ENCODE peak calls at places on chromosome 1, in four cellular contexts. A, H, Z and T are unnamed samples.

GRCh38 chr1:26799479-26800133 is 11.9 kb downstream of the PIGV start:
- DNase-seq in A (no peak), H (no peak), Z (no peak), T (no peak)

GRCh38 chr1:84724128-84724860 is 34.0 kb upstream of the SSX2IP start:
- DNase-seq in A (no peak), H (peak; percentile 40), Z (no peak), T (no peak)

GRCh38 chr1:227094249-227094966 is 154.3 kb downstream of the COQ8A start:
- DNase-seq in A (no peak), H (no peak), Z (no peak), T (no peak)

GRCh38 chr1:78682527-78682926 is 32.9 kb downstream of the IFI44 start:
- DNase-seq in A (no peak), H (no peak), Z (no peak), T (no peak)

GRCh38 chr1:177650947-177651346 is 318.9 kb downstream of the SEC16B start:
- DNase-seq in A (no peak), H (no peak), Z (no peak), T (no peak)

GRCh38 chr1:101257500-101258325 is 20.9 kb downstream of the S1PR1 start:
- DNase-seq in A (no peak), H (no peak), Z (no peak), T (no peak)

GRCh38 chr1:194279975-194280374 is 1093.6 kb upstream of the B3GALT2 start:
- DNase-seq in A (no peak), H (no peak), Z (no peak), T (no peak)

GRCh38 chr1:25550155-25550506 is 6.7 kb downstream of the LDLRAP1 start:
- DNase-seq in A (no peak), H (no peak), Z (no peak), T (no peak)

GRCh38 chr1:166383137-166383536 is 216.3 kb upstream of the FAM78B start:
- DNase-seq in A (no peak), H (no peak), Z (no peak), T (no peak)

GRCh38 chr1:209155556-209155955 is 428.0 kb upstream of the CAMK1G start:
- DNase-seq in A (no peak), H (no peak), Z (peak; percentile 11), T (no peak)

GRCh38 chr1:84223751-84224432 is 77.6 kb upstream of the SAMD13 start:
- DNase-seq in A (no peak), H (no peak), Z (no peak), T (no peak)

GRCh38 chr1:81802601-81803422 is 2.1 kb downstream of the ADGRL2 start:
- DNase-seq in A (peak; percentile 61), H (peak; percentile 77), Z (peak; percentile 83), T (no peak)

GRCh38 chr1:38835230-38835827 is 24.2 kb downstream of the RRAGC start:
- DNase-seq in A (no peak), H (peak; percentile 68), Z (peak; percentile 89), T (no peak)

GRCh38 chr1:1026599-1027413 is 6.9 kb downstream of the AGRN start:
- DNase-seq in A (no peak), H (no peak), Z (no peak), T (no peak)

GRCh38 chr1:228332797-228333738 is 73.6 kb downstream of the TRIM11 start:
- DNase-seq in A (no peak), H (no peak), Z (no peak), T (no peak)

GRCh38 chr1:234734412-234734835 is 124.4 kb upstream of the IRF2BP2 start:
- DNase-seq in A (no peak), H (no peak), Z (no peak), T (no peak)

GRCh38 chr1:223827193-223827663 is 18.5 kb downstream of the TP53BP2 start:
- DNase-seq in A (no peak), H (no peak), Z (no peak), T (no peak)

GRCh38 chr1:223223091-223223995 is 80.3 kb upstream of the TLR5 start:
- DNase-seq in A (no peak), H (no peak), Z (no peak), T (no peak)

GRCh38 chr1:213357403-213357802 is 306.4 kb downstream of the RPS6KC1 start:
- DNase-seq in A (no peak), H (no peak), Z (no peak), T (no peak)

GRCh38 chr1:85623061-85623471 is 42.5 kb downstream of the CCN1 start:
- DNase-seq in A (no peak), H (no peak), Z (no peak), T (no peak)

GRCh38 chr1:212915245-212916091 is 34.9 kb upstream of the VASH2 start:
- DNase-seq in A (no peak), H (peak; percentile 20), Z (peak; percentile 52), T (peak; percentile 72)

GRCh38 chr1:221751267-221751887 is 9.5 kb upstream of the DUSP10 start:
- DNase-seq in A (no peak), H (no peak), Z (no peak), T (no peak)

GRCh38 chr1:171083222-171083621 is 7.5 kb upstream of the FMO3 start:
- DNase-seq in A (no peak), H (no peak), Z (no peak), T (no peak)

GRCh38 chr1:177119311-177119710 is 45.2 kb downstream of the ASTN1 start:
- DNase-seq in A (no peak), H (no peak), Z (peak; percentile 26), T (no peak)

GRCh38 chr1:14055442-14056225 is 355.6 kb downstream of the PRDM2 start:
- DNase-seq in A (no peak), H (no peak), Z (no peak), T (no peak)

GRCh38 chr1:175127565-175127964 is 59.9 kb downstream of the TNN start:
- DNase-seq in A (no peak), H (no peak), Z (no peak), T (no peak)

GRCh38 chr1:244020086-244020485 is 31.0 kb upstream of the ZBTB18 start:
- DNase-seq in A (no peak), H (no peak), Z (no peak), T (no peak)

GRCh38 chr1:241411776-241412338 is 54.9 kb upstream of the RGS7 start:
- DNase-seq in A (no peak), H (no peak), Z (no peak), T (no peak)

GRCh38 chr1:65319754-65320153 is 10.4 kb downstream of the DNAJC6 start:
- DNase-seq in A (no peak), H (no peak), Z (no peak), T (no peak)

GRCh38 chr1:245118066-245118465 is 36.7 kb upstream of the KIF26B start:
- DNase-seq in A (no peak), H (no peak), Z (no peak), T (no peak)

GRCh38 chr1:7587726-7588456 is 183.2 kb upstream of the VAMP3 start:
- DNase-seq in A (no peak), H (no peak), Z (no peak), T (no peak)

GRCh38 chr1:65260851-65261473 is 48.4 kb upstream of the DNAJC6 start:
- DNase-seq in A (no peak), H (no peak), Z (no peak), T (no peak)

GRCh38 chr1:236103646-236104218 is 38.6 kb upstream of the GPR137B start:
- DNase-seq in A (peak; percentile 37), H (peak; percentile 59), Z (peak; percentile 67), T (peak; percentile 94)
- TF ChIP-seq CTCF in A (peak; percentile 89), H (peak; percentile 90), Z (peak; percentile 75), T (peak; percentile 98)

GRCh38 chr1:183277821-183278735 is 92.0 kb downstream of the LAMC2 start:
- DNase-seq in A (no peak), H (no peak), Z (no peak), T (no peak)

GRCh38 chr1:183278736-183279591 is 92.9 kb downstream of the LAMC2 start:
- DNase-seq in A (no peak), H (no peak), Z (no peak), T (no peak)

GRCh38 chr1:183275322-183275721 is 89.3 kb downstream of the LAMC2 start:
- DNase-seq in A (no peak), H (no peak), Z (no peak), T (no peak)

GRCh38 chr1:183274836-183275235 is 88.8 kb downstream of the LAMC2 start:
- DNase-seq in A (no peak), H (no peak), Z (no peak), T (no peak)

GRCh38 chr1:183276386-183276785 is 90.3 kb downstream of the LAMC2 start:
- DNase-seq in A (no peak), H (no peak), Z (no peak), T (no peak)
- TF ChIP-seq CTCF in A (no peak), H (no peak), Z (no peak), T (no peak)

GRCh38 chr1:9426291-9426711 is 113.0 kb upstream of the SLC25A33 start:
- DNase-seq in A (no peak), H (peak; percentile 46), Z (no peak), T (no peak)

GRCh38 chr1:9425859-9426258 is 113.4 kb upstream of the SLC25A33 start:
- DNase-seq in A (no peak), H (no peak), Z (no peak), T (no peak)

GRCh38 chr1:9427388-9427787 is 111.9 kb upstream of the SLC25A33 start:
- DNase-seq in A (no peak), H (no peak), Z (no peak), T (no peak)

GRCh38 chr1:9429369-9429766 is 109.9 kb upstream of the SLC25A33 start:
- DNase-seq in A (no peak), H (no peak), Z (no peak), T (no peak)

GRCh38 chr1:9428601-9429368 is 110.5 kb upstream of the SLC25A33 start:
- DNase-seq in A (peak; percentile 99), H (peak; percentile 99), Z (peak; percentile 98), T (peak; percentile 67)
- TF ChIP-seq CTCF in A (peak; percentile 20), H (no peak), Z (no peak), T (no peak)

DNA sequence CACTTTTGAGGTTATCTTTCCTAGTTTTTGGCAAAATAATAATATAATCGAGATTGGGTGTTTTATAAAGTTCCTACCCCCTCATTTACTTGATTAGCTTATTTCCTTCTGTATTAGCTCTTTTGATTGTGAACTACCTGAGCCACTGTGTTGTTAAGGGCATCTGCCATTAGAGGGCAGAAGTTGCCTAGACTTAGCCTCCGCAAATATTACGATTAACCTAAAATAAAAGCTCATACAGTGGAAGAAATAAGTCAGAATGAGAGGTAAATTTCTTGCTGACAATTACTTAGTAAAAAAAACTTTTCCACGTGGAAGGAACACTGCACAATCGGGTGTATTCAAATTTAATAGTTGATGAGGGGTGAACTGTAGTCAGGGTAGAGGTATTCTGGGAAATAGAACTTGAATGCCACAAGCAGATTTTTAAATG is 2.3 kb downstream of the H3-3A start:
- DNase-seq in A (no peak), H (peak; percentile 26), Z (peak; percentile 58), T (no peak)
- TF ChIP-seq CTCF in A (peak; percentile 56), H (no peak), Z (peak; percentile 84), T (peak; percentile 98)